ENCODE peak calls at places on chromosomes 16 and 17, in seven cellular contexts. H is BJ; R is tibial nerve; W is heart left ventricle; O is HL-60; E is CD8-positive, alpha-beta T cell; V is upper lobe of left lung. C is an unnamed sample.
A peak's percentile ranks its signal among the peaks of the same experiment; 100 is the strongest.

GRCh38 chr16:87778830-87779579 is 13.2 kb upstream of the KLHDC4 start:
- DNase-seq in H (peak; percentile 87), R (peak; percentile 93), W (peak; percentile 83), O (peak; percentile 94), E (peak; percentile 97), V (peak; percentile 99), C (peak; percentile 93)

GRCh38 chr17:74555427-74555826 is 9.5 kb upstream of the CD300C start:
- DNase-seq in H (no peak), R (no peak), W (no peak), O (no peak), E (no peak), V (no peak), C (no peak)

GRCh38 chr16:55532227-55532626 is 23.4 kb downstream of the LPCAT2 start:
- DNase-seq in H (no peak), R (no peak), W (no peak), O (no peak), E (no peak), V (no peak), C (no peak)

GRCh38 chr16:4293822-4294457 is 21.1 kb upstream of the TFAP4 start:
- DNase-seq in H (no peak), R (no peak), W (peak; percentile 52), O (no peak), E (no peak), V (peak; percentile 69), C (peak; percentile 92)

GRCh38 chr17:1005361-1005946 is 8.5 kb downstream of the TIMM22 start:
- DNase-seq in H (no peak), R (no peak), W (peak; percentile 71), O (no peak), E (no peak), V (peak; percentile 60), C (peak; percentile 55)

GRCh38 chr16:71762186-71762585 is 37.7 kb upstream of the PHLPP2 start:
- DNase-seq in H (peak; percentile 12), R (no peak), W (no peak), O (no peak), E (no peak), V (no peak), C (no peak)

GRCh38 chr17:41103896-41104295 is 1.3 kb upstream of the KRTAP4-9 start:
- DNase-seq in H (no peak), R (no peak), W (no peak), O (no peak), E (no peak), V (no peak), C (no peak)

GRCh38 chr17:3033248-3033640 is 30.2 kb downstream of the OR1D5 start:
- DNase-seq in H (no peak), R (no peak), W (no peak), O (no peak), E (peak; percentile 21), V (no peak), C (no peak)

GRCh38 chr17:49210158-49211029 is at the start of the genes ABI3 and GNGT2:
- DNase-seq in H (no peak), R (no peak), W (peak; percentile 64), O (peak; percentile 89), E (peak; percentile 77), V (peak; percentile 58), C (peak; percentile 83)

GRCh38 chr16:86722970-86723369 is 144.6 kb downstream of the FOXL1 start:
- DNase-seq in H (no peak), R (peak; percentile 25), W (no peak), O (no peak), E (no peak), V (no peak), C (no peak)

GRCh38 chr17:47982091-47982617 is 11.2 kb downstream of the CDK5RAP3 start:
- DNase-seq in H (no peak), R (no peak), W (no peak), O (no peak), E (no peak), V (no peak), C (no peak)

GRCh38 chr17:3003401-3004149 is 59.8 kb downstream of the OR1D5 start:
- DNase-seq in H (no peak), R (peak; percentile 32), W (peak; percentile 46), O (peak; percentile 51), E (no peak), V (no peak), C (peak; percentile 48)

GRCh38 chr16:69924777-69925191 is 26.4 kb upstream of the CLEC18A start:
- DNase-seq in H (peak; percentile 67), R (peak; percentile 66), W (peak; percentile 81), O (no peak), E (no peak), V (peak; percentile 66), C (peak; percentile 73)

GRCh38 chr17:2933606-2934005 is 129.8 kb downstream of the OR1D5 start:
- DNase-seq in H (no peak), R (no peak), W (no peak), O (no peak), E (no peak), V (no peak), C (no peak)

GRCh38 chr17:14940946-14941280 is 324.2 kb downstream of the PMP22 start:
- DNase-seq in H (no peak), R (no peak), W (no peak), O (no peak), E (no peak), V (no peak), C (no peak)

GRCh38 chr17:41544497-41544896 is 16.4 kb upstream of the KRT19 start:
- DNase-seq in H (no peak), R (no peak), W (no peak), O (no peak), E (no peak), V (no peak), C (no peak)

GRCh38 chr16:1494129-1494640 is 1.0 kb downstream of the TELO2 start:
- DNase-seq in H (peak; percentile 19), R (peak; percentile 26), W (peak; percentile 71), O (no peak), E (no peak), V (peak; percentile 74), C (peak; percentile 86)

GRCh38 chr17:83151442-83152220 is 72.2 kb downstream of the METRNL start:
- DNase-seq in H (peak; percentile 32), R (no peak), W (peak; percentile 15), O (no peak), E (peak; percentile 45), V (peak; percentile 50), C (peak; percentile 83)

GRCh38 chr16:30063893-30064745 is 1.4 kb upstream of the ALDOA start:
- DNase-seq in H (no peak), R (peak; percentile 79), W (peak; percentile 85), O (peak; percentile 88), E (peak; percentile 82), V (peak; percentile 84), C (peak; percentile 88)

GRCh38 chr17:40343126-40344119 is 21.1 kb downstream of the GJD3 start:
- DNase-seq in H (no peak), R (no peak), W (peak; percentile 79), O (no peak), E (no peak), V (no peak), C (no peak)

GRCh38 chr17:45873728-45874127 is 20.6 kb upstream of the MAPT start:
- DNase-seq in H (no peak), R (no peak), W (no peak), O (no peak), E (no peak), V (no peak), C (peak; percentile 21)

DNA sequence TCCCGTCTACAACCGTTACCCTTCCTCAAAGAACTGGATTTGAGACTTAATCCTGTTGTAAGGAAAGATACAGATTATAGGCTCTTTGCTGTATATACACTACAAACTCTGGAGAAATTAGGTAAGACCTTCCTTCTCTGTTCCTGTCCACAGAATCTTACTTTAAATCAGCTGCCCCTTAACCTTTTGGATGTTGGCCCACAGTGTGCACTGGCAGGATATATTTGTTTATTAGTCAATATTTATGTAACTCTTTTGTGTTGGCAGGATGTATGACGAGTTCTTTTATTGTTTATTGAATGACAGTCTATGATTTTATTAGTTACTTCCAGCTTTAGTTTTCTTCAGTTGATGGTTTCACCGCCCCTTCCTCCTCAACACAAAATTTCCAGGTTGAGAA is 19.7 kb downstream of the LRRC36 start:
- DNase-seq in H (no peak), R (no peak), W (no peak), O (no peak), E (no peak), V (no peak), C (no peak)
- H3K4me3 ChIP-seq in H (no peak overlapping the region), R (no peak overlapping the region), W (no peak overlapping the region), O (no peak overlapping the region), E (no peak overlapping the region), V (no peak overlapping the region), C (no peak overlapping the region)

DNA sequence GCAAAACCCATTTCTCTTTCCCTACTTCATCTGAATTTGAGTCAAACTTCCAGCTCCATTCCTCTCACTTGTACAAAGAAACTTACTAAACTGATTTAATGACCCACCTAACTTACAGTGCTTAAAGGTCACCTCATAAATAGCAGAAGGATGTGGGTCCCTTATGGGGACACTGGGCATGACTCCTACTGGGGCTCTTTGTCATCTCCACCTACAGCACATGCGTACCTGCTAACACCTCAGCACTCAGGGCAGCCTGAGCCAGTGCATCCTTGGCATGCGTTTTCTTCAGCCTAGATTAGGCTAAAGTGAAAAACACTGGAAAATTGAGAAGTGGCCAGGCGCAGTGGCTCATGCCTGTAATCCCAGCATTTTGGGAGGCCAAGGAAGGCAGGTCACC is 63.2 kb downstream of the HELZ start:
- DNase-seq in H (no peak), R (no peak), W (no peak), O (no peak), E (no peak), V (no peak), C (no peak)
- H3K27me3 ChIP-seq in H (no peaks in the 10 kb centered on the region), R (no peaks in the 10 kb centered on the region), W (no peaks in the 10 kb centered on the region), O (no peaks in the 10 kb centered on the region), E (no peaks in the 10 kb centered on the region), V (no peaks in the 10 kb centered on the region), C (no peaks in the 10 kb centered on the region)

GRCh38 chr17:42989726-42990652 is 8.2 kb upstream of the RPL27 start:
- DNase-seq in H (peak; percentile 41), R (no peak), W (no peak), O (no peak), E (no peak), V (no peak), C (no peak)
- H3K4me3 ChIP-seq in H (no peak overlapping the region), R (no peak overlapping the region), W (no peak overlapping the region), O (no peak overlapping the region), E (no peak overlapping the region), V (no peak overlapping the region), C (no peak overlapping the region)

GRCh38 chr17:61397086-61397842 is 2.4 kb upstream of the TBX2 start:
- DNase-seq in H (no peak), R (no peak), W (no peak), O (no peak), E (no peak), V (peak; percentile 88), C (peak; percentile 91)

GRCh38 chr17:61399131-61400057 is at the start of gene TBX2:
- DNase-seq in H (no peak), R (peak; percentile 82), W (peak; percentile 84), O (no peak), E (no peak), V (peak; percentile 91), C (peak; percentile 96)

GRCh38 chr17:61396586-61397085 is 3.0 kb upstream of the TBX2 start:
- DNase-seq in H (no peak), R (no peak), W (no peak), O (no peak), E (no peak), V (peak; percentile 87), C (peak; percentile 75)

GRCh38 chr17:61400058-61400785 is 579 bp downstream of the TBX2 start:
- DNase-seq in H (no peak), R (no peak), W (no peak), O (no peak), E (no peak), V (peak; percentile 90), C (peak; percentile 87)

DNA sequence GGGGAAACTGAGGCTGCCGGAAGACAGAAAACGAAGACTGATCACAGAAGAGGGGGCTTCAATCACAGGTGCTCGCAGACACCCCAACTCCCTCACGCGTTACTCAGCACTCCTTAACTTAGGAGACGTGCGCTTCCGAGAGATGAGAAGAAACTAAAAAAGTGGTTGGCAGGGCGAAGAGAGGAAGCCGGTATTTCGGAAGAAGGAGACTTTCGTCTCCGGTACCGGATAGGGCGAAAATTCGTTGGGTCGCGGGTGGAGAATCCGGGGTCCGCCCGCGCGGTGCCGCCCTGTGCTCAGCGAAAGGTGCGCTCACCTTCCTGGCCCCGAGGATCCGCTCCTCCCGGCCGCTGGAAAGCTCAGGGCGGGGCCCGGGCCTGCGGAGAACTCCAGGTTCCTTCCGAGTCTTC is 917 bp upstream of the TBX2 start:
- DNase-seq in H (no peak), R (no peak), W (no peak), O (no peak), E (no peak), V (no peak), C (no peak)
- H3K27me3 ChIP-seq in H (no peaks in the 10 kb centered on the region), R (peaks cover 3% of the 10 kb centered on the region), W (peaks cover 71% of the 10 kb centered on the region), O (peaks cover 69% of the 10 kb centered on the region), E (peaks cover 31% of the 10 kb centered on the region), V (peaks cover 1% of the 10 kb centered on the region), C (peaks cover 97% of the 10 kb centered on the region)